ENCODE peak calls at places on chromosomes 5 and 9, in nine cellular contexts. Z is pancreas, Q is mammary epithelial cell, R is psoas muscle, H is HCT116, M is foreskin fibroblast, B is HepG2, O is tibial nerve, A is bronchial epithelial cell. N is an unnamed sample.

GRCh38 chr9:86500667-86501435 is 146.6 kb upstream of the TUT7 start:
- DNase-seq in M (peak; percentile 89), B (no peak), Q (peak; percentile 69), R (no peak), O (peak; percentile 18), Z (no peak), H (no peak), A (peak; percentile 83), N (peak; percentile 84)

GRCh38 chr5:157290981-157291711 is 25.2 kb downstream of the CYFIP2 start:
- DNase-seq in Q (no peak), A (no peak), M (no peak), B (peak; percentile 99), H (no peak), O (no peak), Z (peak; percentile 36), R (no peak), N (no peak)

GRCh38 chr9:35357116-35357515 is 132.8 kb upstream of the RUSC2 start:
- DNase-seq in O (no peak), B (no peak), M (peak; percentile 20), H (no peak), Q (peak; percentile 4), Z (no peak), R (no peak), A (no peak), N (no peak)

GRCh38 chr5:33299621-33300208 is 141.1 kb upstream of the TARS1 start:
- DNase-seq in A (peak; percentile 78), B (no peak), Z (no peak), Q (peak; percentile 90), H (peak; percentile 12), O (no peak), R (no peak), M (peak; percentile 82), N (no peak)

GRCh38 chr5:154933537-154933936 is 4.5 kb downstream of the GEMIN5 start:
- DNase-seq in O (no peak), R (no peak), A (no peak), Q (no peak), H (no peak), M (no peak), B (no peak), Z (no peak), N (no peak)

GRCh38 chr9:136552117-136552685 is 6.4 kb upstream of the NOTCH1 start:
- DNase-seq in O (no peak), H (no peak), B (no peak), Q (peak; percentile 72), Z (no peak), A (peak; percentile 29), R (no peak), M (peak; percentile 70), N (no peak)

GRCh38 chr5:108143581-108143980 is 238.3 kb downstream of the FBXL17 start:
- DNase-seq in O (no peak), Q (peak; percentile 2), R (no peak), Z (no peak), H (no peak), A (peak; percentile 30), M (peak; percentile 16), B (no peak), N (no peak)

GRCh38 chr9:121098567-121099198 is 23.9 kb downstream of the CNTRL start:
- DNase-seq in A (no peak), R (no peak), B (no peak), M (no peak), O (no peak), Z (no peak), Q (no peak), H (no peak), N (no peak)

GRCh38 chr5:115842089-115842881 is 550 bp downstream of the AP3S1 start:
- DNase-seq in B (peak; percentile 65), M (no peak), Q (peak; percentile 35), A (no peak), O (peak; percentile 22), Z (peak; percentile 37), H (peak; percentile 51), R (no peak), N (no peak)

GRCh38 chr5:178331491-178331981 is 98.9 kb upstream of the PHYKPL start:
- DNase-seq in A (peak; percentile 16), R (peak; percentile 82), M (peak; percentile 20), Z (peak; percentile 53), H (no peak), B (no peak), Q (no peak), O (peak; percentile 19), N (no peak)

GRCh38 chr5:765948-766631 is 18.4 kb downstream of the ZDHHC11B start:
- DNase-seq in B (no peak), O (no peak), Q (no peak), R (peak; percentile 30), H (no peak), A (no peak), Z (peak; percentile 15), M (no peak), N (no peak)

GRCh38 chr5:138657360-138657759 is 82.2 kb upstream of the HSPA9 start:
- DNase-seq in Z (no peak), O (no peak), R (no peak), M (no peak), Q (no peak), A (no peak), H (no peak), B (no peak), N (no peak)

GRCh38 chr5:2174572-2174971 is 291.8 kb upstream of the IRX4 start:
- DNase-seq in A (no peak), R (no peak), O (no peak), H (no peak), M (no peak), B (no peak), Z (no peak), Q (no peak), N (no peak)

GRCh38 chr5:173240091-173241050 is 5.4 kb upstream of the NKX2-5 start:
- DNase-seq in O (no peak), M (no peak), A (no peak), Q (peak; percentile 9), R (no peak), Z (no peak), H (no peak), B (no peak), N (no peak)

GRCh38 chr9:4638968-4639367 is 23.1 kb upstream of the PLPP6 start:
- DNase-seq in Q (no peak), B (no peak), H (no peak), A (no peak), R (no peak), M (no peak), O (no peak), Z (no peak), N (no peak)

GRCh38 chr5:176632777-176633176 is 2.3 kb downstream of the EIF4E1B start:
- DNase-seq in R (no peak), Q (no peak), O (no peak), A (no peak), Z (no peak), M (no peak), B (no peak), H (no peak), N (no peak)

GRCh38 chr5:131810510-131811249 is 13.9 kb upstream of the FNIP1 start:
- DNase-seq in A (no peak), R (no peak), O (no peak), Z (no peak), M (no peak), B (peak; percentile 16), Q (no peak), H (peak; percentile 29), N (no peak)

DNA sequence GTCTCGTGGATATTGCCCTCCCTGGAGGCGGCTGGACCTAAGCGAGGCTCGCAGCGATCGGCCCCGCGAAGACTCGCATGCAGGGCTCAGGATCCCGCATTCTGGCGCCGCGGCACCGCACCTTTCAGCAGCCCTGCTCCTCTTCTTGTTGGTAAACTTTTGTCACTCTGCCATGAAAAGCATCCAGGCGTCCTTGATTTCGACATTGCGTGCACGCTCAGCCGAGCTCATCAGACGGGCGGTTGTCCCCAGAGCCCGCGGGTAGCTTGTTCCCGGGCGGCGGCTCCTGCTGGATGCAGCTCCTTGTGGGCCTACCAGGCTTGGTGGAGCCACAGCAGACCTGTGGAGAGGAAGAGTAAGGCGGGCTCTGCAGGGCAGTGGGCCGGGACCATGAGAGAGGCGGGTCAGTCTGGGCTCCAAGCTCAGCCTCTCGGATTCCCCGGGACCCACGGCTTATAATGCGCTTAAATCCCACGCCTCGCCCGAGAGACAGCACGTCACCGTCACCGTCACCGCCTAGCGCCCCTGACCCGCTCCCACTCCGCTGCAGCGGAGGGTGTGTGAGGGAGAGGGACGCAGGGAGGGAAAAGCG is 1.8 kb upstream of the ANKRD18A start:
- DNase-seq in H (no peak), R (no peak), A (no peak), Q (no peak), B (peak; percentile 12), O (no peak), Z (peak; percentile 50), M (no peak), N (no peak)
- H3K4me3 ChIP-seq in H (no peak overlapping the region), R (peak overlapping the region; percentile 53), A (peak overlapping the region; percentile 76), Q (peak overlapping the region; percentile 43), B (peak overlapping the region; percentile 79), O (peak overlapping the region; percentile 50), Z (peak overlapping the region; percentile 47), M (no peak overlapping the region), N (no peak overlapping the region)

GRCh38 chr9:124038790-124039633 is 27.4 kb downstream of the LHX2 start:
- DNase-seq in H (no peak), M (no peak), B (no peak), A (no peak), Z (no peak), Q (no peak), R (no peak), O (no peak), N (no peak)
- TF ChIP-seq CTCF in H (peak; percentile 7), M (peak; percentile 9), B (peak; percentile 34), A (no peak), Z (no peak), Q (no peak), R (no peak), O (no peak), N (no peak)

GRCh38 chr9:129490583-129491485 is 130.1 kb downstream of the C9orf50 start:
- DNase-seq in Z (no peak), B (no peak), H (no peak), O (no peak), M (no peak), Q (no peak), R (no peak), A (no peak), N (no peak)
- H3K4me3 ChIP-seq in Z (peak overlapping the region; percentile 48), B (peak overlapping the region; percentile 86), H (peak overlapping the region; percentile 58), O (peak overlapping the region; percentile 34), M (peak overlapping the region; percentile 37), Q (no peak overlapping the region), R (peak overlapping the region; percentile 70), A (no peak overlapping the region), N (peak overlapping the region; percentile 38)

GRCh38 chr5:170509323-170509660 is 5.5 kb downstream of the KCNIP1 start:
- DNase-seq in Q (no peak), B (no peak), O (no peak), R (no peak), M (no peak), A (no peak), Z (no peak), H (no peak), N (no peak)

GRCh38 chr5:170511550-170511949 is 7.7 kb downstream of the KCNIP1 start:
- DNase-seq in B (no peak), Q (no peak), A (no peak), M (no peak), O (no peak), R (no peak), Z (no peak), H (no peak), N (no peak)

GRCh38 chr5:170504598-170505266 is 912 bp downstream of the KCNIP1 start:
- DNase-seq in B (no peak), R (no peak), Z (no peak), A (no peak), Q (no peak), M (no peak), O (no peak), H (no peak), N (no peak)

GRCh38 chr5:170508660-170509322 is 5.0 kb downstream of the KCNIP1 start:
- DNase-seq in R (no peak), O (no peak), A (no peak), B (no peak), Q (no peak), H (no peak), M (no peak), Z (no peak), N (no peak)

GRCh38 chr5:170508036-170508435 is 4.2 kb downstream of the KCNIP1 start:
- DNase-seq in O (no peak), M (no peak), B (no peak), Q (no peak), R (no peak), Z (no peak), A (peak; percentile 11), H (no peak), N (no peak)
- TF ChIP-seq CTCF in O (no peak), M (no peak), B (no peak), Q (no peak), R (no peak), Z (no peak), A (no peak), H (no peak), N (no peak)